ENCODE peak calls at places on chromosome 22, in six cellular contexts. One of them, this sample, is unnamed.
A peak's percentile ranks its signal among the peaks of the same experiment; 100 is the strongest.

GRCh38 chr22:29704528-29705285 is 15.1 kb upstream of the CABP7 start:
- DNase-seq in cardiac fibroblast: peak; percentile 19
- DNase-seq in HFFc6: peak; percentile 35
- DNase-seq in heart right ventricle: no peak
- DNase-seq in fibroblast of villous mesenchyme: peak; percentile 40
- DNase-seq in Panc1: no peak
- DNase-seq in this sample: no peak

GRCh38 chr22:41563051-41563711 is 2.4 kb downstream of the CSDC2 start:
- DNase-seq in Panc1: no peak
- DNase-seq in fibroblast of villous mesenchyme: peak; percentile 93
- DNase-seq in cardiac fibroblast: peak; percentile 72
- DNase-seq in HFFc6: peak; percentile 76
- DNase-seq in heart right ventricle: no peak
- DNase-seq in this sample: no peak

GRCh38 chr22:21001601-21002325 is at the start of gene THAP7:
- DNase-seq in heart right ventricle: peak; percentile 98
- DNase-seq in HFFc6: peak; percentile 91
- DNase-seq in fibroblast of villous mesenchyme: peak; percentile 96
- DNase-seq in cardiac fibroblast: peak; percentile 96
- DNase-seq in Panc1: peak; percentile 63
- DNase-seq in this sample: peak; percentile 94

GRCh38 chr22:39699631-39700348 is 129.2 kb downstream of the CACNA1I start:
- DNase-seq in Panc1: no peak
- DNase-seq in heart right ventricle: no peak
- DNase-seq in HFFc6: no peak
- DNase-seq in cardiac fibroblast: no peak
- DNase-seq in fibroblast of villous mesenchyme: no peak
- DNase-seq in this sample: no peak

GRCh38 chr22:21736084-21736642 is 569 bp upstream of the YPEL1 start:
- DNase-seq in fibroblast of villous mesenchyme: no peak
- DNase-seq in cardiac fibroblast: no peak
- DNase-seq in Panc1: no peak
- DNase-seq in HFFc6: no peak
- DNase-seq in heart right ventricle: no peak
- DNase-seq in this sample: no peak

GRCh38 chr22:38881464-38881871 is 9.5 kb upstream of the CBX6 start:
- DNase-seq in HFFc6: peak; percentile 67
- DNase-seq in Panc1: no peak
- DNase-seq in cardiac fibroblast: peak; percentile 96
- DNase-seq in heart right ventricle: no peak
- DNase-seq in fibroblast of villous mesenchyme: peak; percentile 84
- DNase-seq in this sample: no peak

GRCh38 chr22:41880653-41881052 is 34.2 kb downstream of the SHISA8 start:
- DNase-seq in heart right ventricle: no peak
- DNase-seq in Panc1: no peak
- DNase-seq in HFFc6: no peak
- DNase-seq in fibroblast of villous mesenchyme: no peak
- DNase-seq in cardiac fibroblast: no peak
- DNase-seq in this sample: no peak

GRCh38 chr22:29375436-29376076 is 12.8 kb downstream of the AP1B1 start:
- DNase-seq in cardiac fibroblast: no peak
- DNase-seq in heart right ventricle: no peak
- DNase-seq in Panc1: no peak
- DNase-seq in HFFc6: no peak
- DNase-seq in fibroblast of villous mesenchyme: peak; percentile 17
- DNase-seq in this sample: no peak

GRCh38 chr22:37431366-37431765 is 4.1 kb upstream of the ELFN2 start:
- DNase-seq in cardiac fibroblast: no peak
- DNase-seq in Panc1: no peak
- DNase-seq in heart right ventricle: no peak
- DNase-seq in HFFc6: no peak
- DNase-seq in fibroblast of villous mesenchyme: no peak
- DNase-seq in this sample: no peak

GRCh38 chr22:46750530-46750800 is 12.0 kb upstream of the TBC1D22A start:
- DNase-seq in HFFc6: no peak
- DNase-seq in heart right ventricle: no peak
- DNase-seq in Panc1: no peak
- DNase-seq in fibroblast of villous mesenchyme: no peak
- DNase-seq in cardiac fibroblast: no peak
- DNase-seq in this sample: no peak

GRCh38 chr22:39524753-39525657 is 4.6 kb downstream of the ATF4 start:
- DNase-seq in cardiac fibroblast: no peak
- DNase-seq in fibroblast of villous mesenchyme: no peak
- DNase-seq in heart right ventricle: no peak
- DNase-seq in HFFc6: no peak
- DNase-seq in Panc1: no peak
- DNase-seq in this sample: no peak

GRCh38 chr22:17120711-17121234 is 387 bp downstream of the TMEM121B start:
- DNase-seq in cardiac fibroblast: no peak
- DNase-seq in HFFc6: no peak
- DNase-seq in heart right ventricle: no peak
- DNase-seq in Panc1: no peak
- DNase-seq in fibroblast of villous mesenchyme: no peak
- DNase-seq in this sample: peak; percentile 28

GRCh38 chr22:41821449-41822030 is 11.4 kb upstream of the SREBF2 start:
- DNase-seq in heart right ventricle: no peak
- DNase-seq in HFFc6: no peak
- DNase-seq in fibroblast of villous mesenchyme: no peak
- DNase-seq in Panc1: no peak
- DNase-seq in cardiac fibroblast: no peak
- DNase-seq in this sample: no peak

GRCh38 chr22:35327690-35328471 is 28.2 kb downstream of the TOM1 start:
- DNase-seq in fibroblast of villous mesenchyme: no peak
- DNase-seq in Panc1: no peak
- DNase-seq in HFFc6: no peak
- DNase-seq in heart right ventricle: no peak
- DNase-seq in cardiac fibroblast: no peak
- DNase-seq in this sample: no peak

GRCh38 chr22:20956258-20957117 is 10.6 kb upstream of the AIFM3 start:
- DNase-seq in fibroblast of villous mesenchyme: no peak
- DNase-seq in heart right ventricle: no peak
- DNase-seq in cardiac fibroblast: peak; percentile 22
- DNase-seq in Panc1: no peak
- DNase-seq in HFFc6: no peak
- DNase-seq in this sample: no peak

GRCh38 chr22:38944653-38945052 is 12.8 kb upstream of the APOBEC3A start:
- DNase-seq in Panc1: no peak
- DNase-seq in cardiac fibroblast: no peak
- DNase-seq in heart right ventricle: no peak
- DNase-seq in fibroblast of villous mesenchyme: no peak
- DNase-seq in HFFc6: no peak
- DNase-seq in this sample: no peak

DNA sequence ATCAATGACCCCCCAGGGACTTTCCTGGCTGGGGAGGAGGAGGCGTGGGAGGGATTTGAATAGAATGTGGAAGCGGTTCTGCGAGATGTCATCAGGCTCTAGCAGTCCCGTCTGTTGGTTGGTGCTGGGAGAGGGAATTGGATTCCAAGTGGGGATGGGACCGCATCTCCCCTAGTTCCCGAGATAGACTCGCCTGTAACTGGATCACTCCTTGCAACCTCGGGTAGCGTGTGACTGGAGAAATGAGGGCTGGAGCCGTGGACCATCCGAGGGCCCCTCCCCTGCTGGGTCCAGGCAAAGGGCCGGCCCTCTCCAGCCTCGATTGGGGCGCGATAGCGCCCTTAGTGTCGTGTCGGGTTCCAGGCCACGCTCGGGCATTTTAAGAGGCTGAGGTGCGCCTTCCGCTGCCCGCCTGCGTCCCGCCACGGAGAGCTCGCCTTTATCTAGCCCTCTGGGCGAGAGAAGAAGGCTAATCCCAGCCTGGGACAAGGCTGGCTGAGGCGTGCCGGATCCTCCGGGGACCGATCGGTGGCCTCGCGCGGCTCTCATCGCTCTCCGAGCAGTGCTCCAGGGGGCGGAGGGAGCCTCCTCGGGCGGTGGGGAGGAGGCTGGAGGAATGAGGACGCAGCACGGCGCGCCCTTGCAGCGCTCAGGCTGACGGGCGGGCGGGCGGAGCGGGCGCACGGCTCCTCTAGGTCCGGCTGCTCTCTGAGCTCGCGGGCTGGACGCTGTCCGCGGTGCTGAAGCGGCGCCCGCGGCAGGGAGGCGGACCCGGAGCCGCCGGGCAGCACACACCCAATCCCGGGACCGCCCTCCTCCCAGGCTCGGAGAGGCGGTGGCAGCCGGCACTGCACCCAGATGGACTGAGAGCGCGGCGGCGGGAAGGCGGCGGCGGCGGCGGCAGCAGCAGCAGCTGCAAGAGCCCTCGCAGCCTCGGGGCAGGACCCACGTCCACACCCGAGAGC is 107.8 kb downstream of the OSBP2 start:
- DNase-seq in HFFc6: peak; percentile 87
- DNase-seq in fibroblast of villous mesenchyme: peak; percentile 90
- DNase-seq in Panc1: no peak
- DNase-seq in heart right ventricle: peak; percentile 86
- DNase-seq in cardiac fibroblast: peak; percentile 94
- DNase-seq in this sample: peak; percentile 96
- TF ChIP-seq CTCF in HFFc6: peak; percentile 42
- TF ChIP-seq CTCF in fibroblast of villous mesenchyme: peak; percentile 33
- TF ChIP-seq CTCF in Panc1: no peak
- TF ChIP-seq CTCF in heart right ventricle: peak; percentile 61
- TF ChIP-seq CTCF in cardiac fibroblast: peak; percentile 17
- TF ChIP-seq CTCF in this sample: no peak

GRCh38 chr22:43228330-43228729 is 41.4 kb upstream of the TTLL12 start:
- DNase-seq in HFFc6: no peak
- DNase-seq in heart right ventricle: peak; percentile 35
- DNase-seq in cardiac fibroblast: peak; percentile 42
- DNase-seq in fibroblast of villous mesenchyme: peak; percentile 26
- DNase-seq in Panc1: no peak
- DNase-seq in this sample: peak; percentile 64
- TF ChIP-seq CTCF in HFFc6: peak; percentile 69
- TF ChIP-seq CTCF in heart right ventricle: peak; percentile 35
- TF ChIP-seq CTCF in cardiac fibroblast: peak; percentile 45
- TF ChIP-seq CTCF in fibroblast of villous mesenchyme: peak; percentile 44
- TF ChIP-seq CTCF in Panc1: no peak
- TF ChIP-seq CTCF in this sample: peak; percentile 20

GRCh38 chr22:44669725-44670027 is 32.3 kb upstream of the PRR5 start:
- DNase-seq in Panc1: no peak
- DNase-seq in fibroblast of villous mesenchyme: no peak
- DNase-seq in heart right ventricle: no peak
- DNase-seq in HFFc6: no peak
- DNase-seq in cardiac fibroblast: no peak
- DNase-seq in this sample: peak; percentile 54
- TF ChIP-seq CTCF in Panc1: peak; percentile 79
- TF ChIP-seq CTCF in fibroblast of villous mesenchyme: peak; percentile 45
- TF ChIP-seq CTCF in heart right ventricle: peak; percentile 17
- TF ChIP-seq CTCF in HFFc6: peak; percentile 56
- TF ChIP-seq CTCF in cardiac fibroblast: peak; percentile 12
- TF ChIP-seq CTCF in this sample: peak; percentile 48

GRCh38 chr22:23787910-23788309 is 1.1 kb downstream of the SMARCB1 start:
- DNase-seq in Panc1: no peak
- DNase-seq in fibroblast of villous mesenchyme: no peak
- DNase-seq in heart right ventricle: no peak
- DNase-seq in cardiac fibroblast: no peak
- DNase-seq in HFFc6: no peak
- DNase-seq in this sample: no peak
- TF ChIP-seq CTCF in Panc1: no peak
- TF ChIP-seq CTCF in fibroblast of villous mesenchyme: no peak
- TF ChIP-seq CTCF in heart right ventricle: no peak
- TF ChIP-seq CTCF in cardiac fibroblast: no peak
- TF ChIP-seq CTCF in HFFc6: no peak
- TF ChIP-seq CTCF in this sample: no peak

GRCh38 chr22:26377170-26377825 is 51.8 kb upstream of the ASPHD2 start:
- DNase-seq in fibroblast of villous mesenchyme: no peak
- DNase-seq in Panc1: no peak
- DNase-seq in cardiac fibroblast: peak; percentile 12
- DNase-seq in HFFc6: no peak
- DNase-seq in heart right ventricle: no peak
- DNase-seq in this sample: no peak
- TF ChIP-seq CTCF in fibroblast of villous mesenchyme: peak; percentile 14
- TF ChIP-seq CTCF in Panc1: peak; percentile 22
- TF ChIP-seq CTCF in cardiac fibroblast: no peak
- TF ChIP-seq CTCF in HFFc6: no peak
- TF ChIP-seq CTCF in heart right ventricle: no peak
- TF ChIP-seq CTCF in this sample: no peak

GRCh38 chr22:24413726-24414385 is 13.5 kb upstream of the ADORA2A start:
- DNase-seq in Panc1: no peak
- DNase-seq in heart right ventricle: no peak
- DNase-seq in cardiac fibroblast: no peak
- DNase-seq in HFFc6: no peak
- DNase-seq in fibroblast of villous mesenchyme: no peak
- DNase-seq in this sample: no peak

GRCh38 chr22:24416095-24416494 is 11.3 kb upstream of the ADORA2A start:
- DNase-seq in Panc1: no peak
- DNase-seq in cardiac fibroblast: no peak
- DNase-seq in HFFc6: no peak
- DNase-seq in heart right ventricle: no peak
- DNase-seq in fibroblast of villous mesenchyme: no peak
- DNase-seq in this sample: no peak

GRCh38 chr22:24416611-24417010 is 10.8 kb upstream of the ADORA2A start:
- DNase-seq in fibroblast of villous mesenchyme: no peak
- DNase-seq in cardiac fibroblast: no peak
- DNase-seq in Panc1: no peak
- DNase-seq in HFFc6: no peak
- DNase-seq in heart right ventricle: no peak
- DNase-seq in this sample: no peak

GRCh38 chr22:24414523-24414922 is 12.9 kb upstream of the ADORA2A start:
- DNase-seq in Panc1: no peak
- DNase-seq in cardiac fibroblast: no peak
- DNase-seq in HFFc6: no peak
- DNase-seq in fibroblast of villous mesenchyme: no peak
- DNase-seq in heart right ventricle: no peak
- DNase-seq in this sample: no peak

DNA sequence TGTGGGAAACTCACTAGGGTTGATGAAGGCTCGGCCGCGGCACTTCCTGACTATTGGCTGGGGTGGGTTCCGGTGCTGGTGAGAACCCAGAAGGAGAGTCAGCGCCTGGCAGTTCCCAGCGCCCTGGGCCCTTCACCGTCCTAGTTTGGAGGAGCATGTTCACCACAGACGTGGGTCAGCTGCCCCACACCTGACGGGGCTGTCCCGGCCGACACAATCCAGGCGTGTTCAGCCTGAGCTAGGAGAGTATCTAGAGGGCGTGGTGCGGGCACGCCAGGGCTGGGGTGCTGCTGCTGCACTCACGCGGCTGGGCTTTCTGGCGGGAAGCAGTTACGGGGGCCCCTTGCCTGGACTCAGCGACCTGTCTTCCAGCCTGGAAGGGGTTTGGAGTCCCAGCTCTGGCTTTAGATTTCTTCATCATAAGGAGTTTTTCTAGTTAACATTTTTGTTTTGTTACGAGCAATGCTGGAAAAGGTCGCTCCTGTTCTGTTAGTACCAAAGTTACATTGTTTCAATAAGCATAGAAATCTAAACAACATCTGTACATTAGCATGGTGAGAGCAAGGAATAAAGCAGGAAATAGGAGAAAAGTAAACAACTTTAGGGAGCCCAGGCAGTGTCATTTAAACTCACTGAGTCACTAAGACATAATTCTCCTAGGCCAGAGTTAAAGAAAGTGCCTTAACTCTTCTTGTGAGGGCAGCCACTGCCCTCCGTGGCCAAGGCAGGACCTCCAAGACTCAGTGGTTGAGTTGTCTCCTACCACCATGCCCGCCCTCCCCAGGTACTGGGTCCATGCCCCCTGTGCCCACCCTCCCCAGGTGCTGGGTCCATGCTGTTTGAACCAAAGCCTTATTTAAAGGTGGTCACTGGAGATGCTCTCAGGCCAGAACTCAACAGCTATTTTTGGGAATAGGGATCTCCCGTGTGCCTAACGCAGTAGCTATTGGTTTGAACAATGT is 12.1 kb upstream of the ADORA2A start:
- DNase-seq in cardiac fibroblast: no peak
- DNase-seq in Panc1: no peak
- DNase-seq in fibroblast of villous mesenchyme: peak; percentile 43
- DNase-seq in heart right ventricle: no peak
- DNase-seq in HFFc6: no peak
- DNase-seq in this sample: no peak
- TF ChIP-seq CTCF in cardiac fibroblast: no peak
- TF ChIP-seq CTCF in Panc1: no peak
- TF ChIP-seq CTCF in fibroblast of villous mesenchyme: no peak
- TF ChIP-seq CTCF in heart right ventricle: no peak
- TF ChIP-seq CTCF in HFFc6: no peak
- TF ChIP-seq CTCF in this sample: no peak